ENCODE peak calls at places on chromosomes 11 and 22, in eight cellular contexts. B is upper lobe of right lung, E is tibial artery, Q is coronary artery, O is right lobe of liver, G is A549, L is endothelial cell of umbilical vein, X is mammary epithelial cell. Y is an unnamed sample.

GRCh38 chr11:64148200-64148916 is 17.6 kb downstream of the MACROD1 start:
- DNase-seq in G (peak), O (peak), L (peak), Q (no peak), E (peak), B (peak), X (peak), Y (peak)

GRCh38 chr11:67274768-67275605 is 8.7 kb downstream of the GRK2 start:
- DNase-seq in O (peak), L (no peak), E (peak), B (peak), Q (no peak), X (no peak), G (no peak), Y (no peak)

GRCh38 chr22:20033045-20033706 is 12.3 kb downstream of the TANGO2 start:
- DNase-seq in O (peak), G (no peak), Q (no peak), E (no peak), B (no peak), L (no peak), X (no peak), Y (peak)

GRCh38 chr11:124179311-124179710 is 3.8 kb upstream of the OR10D3 start:
- DNase-seq in Q (no peak), E (no peak), X (no peak), B (no peak), G (no peak), L (no peak), O (no peak), Y (peak)

GRCh38 chr22:26835929-26836528 is 178.6 kb downstream of the MIAT start:
- DNase-seq in E (peak), B (no peak), G (peak), L (peak), X (peak), Q (no peak), O (peak), Y (peak)

GRCh38 chr11:60265373-60266214 is 14.9 kb upstream of the MS4A4A start:
- DNase-seq in E (no peak), L (peak), G (peak), O (no peak), Q (no peak), B (no peak), X (peak), Y (peak)

GRCh38 chr11:57214494-57214893 is 22.6 kb downstream of the APLNR start:
- DNase-seq in L (no peak), X (peak), G (peak), O (no peak), Q (no peak), B (no peak), E (no peak), Y (peak)

GRCh38 chr11:102268083-102268984 is 49.0 kb upstream of the BIRC3 start:
- DNase-seq in O (peak), G (peak), L (peak), B (peak), Q (peak), E (peak), X (peak), Y (peak)

GRCh38 chr11:130145975-130146776 is 13.4 kb upstream of the ST14 start:
- DNase-seq in B (peak), L (peak), X (peak), O (no peak), E (no peak), G (peak), Q (peak), Y (no peak)

GRCh38 chr11:12449961-12450715 is 72.8 kb downstream of the PARVA start:
- DNase-seq in X (peak), L (no peak), B (no peak), O (no peak), Q (no peak), E (no peak), G (no peak), Y (peak)

GRCh38 chr11:60125962-60126585 is 37.6 kb downstream of the MS4A2 start:
- DNase-seq in O (no peak), B (no peak), G (no peak), E (no peak), Q (no peak), L (peak), X (peak), Y (no peak)

GRCh38 chr22:38012604-38013072 is 28.3 kb upstream of the SOX10 start:
- DNase-seq in L (peak), X (no peak), B (no peak), Q (no peak), E (no peak), G (no peak), O (no peak), Y (peak)

GRCh38 chr11:2911088-2912037 is 17.9 kb downstream of the PHLDA2 start:
- DNase-seq in X (peak), B (no peak), L (no peak), O (no peak), G (no peak), Q (no peak), E (no peak), Y (no peak)

GRCh38 chr22:28855355-28856094 is 27.8 kb upstream of the ZNRF3 start:
- DNase-seq in E (peak), Q (no peak), G (peak), O (no peak), X (peak), L (peak), B (no peak), Y (peak)

GRCh38 chr11:46889689-46890475 is 28.5 kb downstream of the LRP4 start:
- DNase-seq in B (no peak), O (peak), Q (no peak), G (peak), L (peak), X (peak), E (peak), Y (peak)

GRCh38 chr11:26191193-26191592 is 140.7 kb upstream of the ANO3 start:
- DNase-seq in O (no peak), X (no peak), Q (no peak), L (no peak), B (no peak), G (no peak), E (no peak), Y (no peak)

GRCh38 chr11:46347637-46348311 is 511 bp downstream of the DGKZ start:
- DNase-seq in Q (no peak), L (no peak), X (no peak), E (no peak), O (peak), G (no peak), B (no peak), Y (no peak)

GRCh38 chr22:44519895-44520294 is 21.9 kb upstream of the RTL6 start:
- DNase-seq in B (no peak), X (no peak), G (no peak), Q (no peak), E (no peak), O (peak), L (no peak), Y (no peak)

GRCh38 chr11:95229199-95230053 is 1.6 kb downstream of the SESN3 start:
- DNase-seq in O (no peak), G (no peak), X (peak), L (peak), E (no peak), B (no peak), Q (no peak), Y (peak)

GRCh38 chr11:66311965-66312548 is 4.8 kb downstream of the CD248 start:
- DNase-seq in G (peak), B (peak), X (peak), O (peak), E (peak), Q (peak), L (peak), Y (peak)

GRCh38 chr11:80084614-80085013 is 643.8 kb upstream of the TENM4 start:
- DNase-seq in G (no peak), E (no peak), L (no peak), X (no peak), B (no peak), O (no peak), Q (no peak), Y (no peak)

GRCh38 chr11:80082386-80082785 is 641.6 kb upstream of the TENM4 start:
- DNase-seq in E (no peak), G (no peak), Q (no peak), O (no peak), L (no peak), B (no peak), X (no peak), Y (no peak)

GRCh38 chr11:80086496-80087055 is 645.7 kb upstream of the TENM4 start:
- DNase-seq in G (no peak), O (no peak), Q (no peak), B (no peak), X (no peak), L (no peak), E (no peak), Y (no peak)

GRCh38 chr11:80085563-80085962 is 644.7 kb upstream of the TENM4 start:
- DNase-seq in G (no peak), E (no peak), L (no peak), X (no peak), O (no peak), B (no peak), Q (no peak), Y (no peak)

DNA sequence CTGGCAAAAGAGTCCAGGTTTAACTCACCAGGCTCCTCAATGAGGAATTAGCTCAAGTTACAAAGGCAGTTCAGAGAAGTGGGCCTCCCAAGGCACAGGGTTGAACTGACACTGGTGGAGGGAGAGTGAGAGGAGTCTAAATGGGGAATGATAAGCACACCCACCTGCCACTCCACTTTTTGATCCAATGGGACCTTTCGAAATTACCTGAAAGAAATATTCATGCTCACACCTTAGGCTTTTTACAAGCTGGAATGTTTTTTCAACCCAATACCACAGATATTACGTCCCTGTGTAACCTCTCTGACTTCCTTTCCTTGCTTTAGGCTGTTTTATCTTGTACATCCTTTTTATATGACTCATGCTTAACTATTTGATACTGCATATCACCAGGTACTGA is 642.7 kb upstream of the TENM4 start:
- DNase-seq in Q (no peak), B (no peak), G (no peak), L (no peak), E (no peak), O (no peak), X (peak), Y (no peak)
- H3K4me3 ChIP-seq in Q (no peak), B (no peak), G (no peak), L (no peak), E (no peak), O (no peak), X (no peak), Y (no peak)

GRCh38 chr11:13486926-13487660 is 8.7 kb downstream of the PTH start:
- DNase-seq in E (no peak), X (no peak), O (peak), B (peak), L (peak), Q (no peak), G (peak), Y (peak)
- TF ChIP-seq CTCF in E (no peak), X (no peak), O (peak), B (peak), L (peak), Q (no peak), G (peak), Y (peak)

DNA sequence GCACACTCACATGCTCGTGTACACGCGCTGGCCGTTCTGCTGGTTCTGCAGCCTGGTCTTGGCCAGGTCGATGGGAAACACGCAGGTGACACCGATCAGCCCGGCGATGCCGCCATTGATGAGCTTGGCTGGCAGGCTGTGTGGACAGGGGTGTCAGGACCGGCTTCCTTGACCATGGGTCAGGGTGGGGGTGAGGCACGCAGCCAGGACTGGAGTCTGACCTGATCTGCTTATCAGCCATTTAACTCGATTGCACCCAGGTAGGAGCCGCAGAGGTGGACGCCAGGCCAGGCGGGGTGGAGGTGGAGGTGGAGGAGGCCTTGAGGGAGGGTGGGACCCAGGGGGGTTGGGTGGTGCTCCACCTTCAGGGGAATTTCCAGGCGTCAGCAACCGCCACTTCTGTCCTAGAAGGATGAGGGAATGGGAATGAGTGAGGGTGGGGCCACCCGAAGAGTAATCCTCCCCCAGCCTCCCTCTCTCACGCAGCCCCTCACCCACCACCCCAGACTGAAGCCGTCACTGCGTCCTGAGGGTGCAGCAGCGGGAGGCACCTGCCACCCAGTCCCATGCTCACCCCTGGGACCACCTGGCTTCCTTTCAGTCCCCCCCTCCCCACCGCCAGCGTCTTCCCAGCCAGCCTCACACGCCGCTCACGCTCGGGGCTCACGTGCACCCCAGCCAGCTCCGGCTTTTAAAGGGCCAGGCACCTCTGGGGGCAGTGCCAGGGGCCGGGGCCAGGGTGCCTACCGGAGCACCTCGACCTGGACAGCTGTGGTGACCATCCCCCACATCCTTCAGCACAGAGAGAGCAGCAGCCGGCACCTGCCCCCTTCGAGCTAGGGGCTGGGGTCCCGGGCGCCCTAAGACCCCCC is 3.1 kb downstream of the SLC25A22 start:
- DNase-seq in E (no peak), X (no peak), O (no peak), L (no peak), Q (no peak), G (no peak), B (no peak), Y (no peak)
- H3K4me3 ChIP-seq in E (peak), X (peak), O (peak), L (no peak), Q (peak), G (no peak), B (peak), Y (peak)

GRCh38 chr11:29159552-29160465 is 857.0 kb downstream of the KCNA4 start:
- DNase-seq in Q (no peak), X (peak), G (peak), L (peak), O (no peak), E (no peak), B (no peak), Y (peak)
- TF ChIP-seq CTCF in Q (peak), X (peak), G (peak), L (peak), O (peak), E (peak), B (peak), Y (peak)

DNA sequence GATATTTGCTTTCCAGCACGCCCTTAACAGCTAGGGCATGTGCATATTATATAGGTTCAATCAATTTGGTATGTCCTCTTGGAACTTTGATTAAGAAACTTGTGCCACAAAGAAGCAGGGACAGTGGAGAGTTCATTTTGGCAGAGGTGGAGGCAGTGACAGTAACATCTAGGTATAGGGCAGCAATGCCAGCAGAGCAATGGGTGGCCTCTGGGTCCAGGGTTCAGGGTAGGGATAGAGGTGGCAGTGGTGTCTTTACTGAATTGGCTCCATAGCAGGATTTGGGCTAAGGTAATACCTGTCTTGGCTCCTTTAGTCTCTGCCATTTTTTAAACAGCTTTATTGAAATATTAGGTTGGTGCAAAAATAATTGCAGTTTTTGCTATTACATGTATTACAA is 24.4 kb upstream of the POLD3 start:
- DNase-seq in L (no peak), G (no peak), Q (no peak), X (no peak), E (no peak), O (peak), B (no peak), Y (no peak)
- H3K4me3 ChIP-seq in L (no peak), G (no peak), Q (no peak), X (no peak), E (no peak), O (no peak), B (no peak), Y (no peak)

GRCh38 chr11:114916406-114916805 is 238.1 kb downstream of the NXPE2 start:
- DNase-seq in E (no peak), X (no peak), L (no peak), G (no peak), O (no peak), B (no peak), Q (no peak), Y (no peak)
- TF ChIP-seq CTCF in E (no peak), X (no peak), L (no peak), G (no peak), O (no peak), B (no peak), Q (no peak), Y (no peak)

DNA sequence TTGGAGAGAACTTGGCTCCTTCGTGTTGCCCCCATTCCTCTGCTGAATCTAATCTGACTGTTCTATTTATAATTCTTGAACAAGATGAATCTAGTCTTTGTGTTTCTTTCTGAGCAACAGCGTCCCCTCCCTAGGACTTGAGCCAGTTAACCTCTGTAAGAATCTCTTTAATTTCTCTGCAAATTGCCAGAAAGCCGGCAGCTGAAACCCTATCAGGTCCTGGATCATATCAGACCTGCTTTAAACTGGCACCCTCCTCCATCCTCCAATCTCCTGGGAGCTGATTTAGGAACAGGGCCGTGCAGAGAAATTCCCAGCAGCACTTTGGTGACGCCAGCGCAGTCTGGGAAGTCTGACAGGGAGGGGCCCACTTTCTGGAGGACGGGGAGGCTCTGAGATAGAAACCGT is 289.2 kb upstream of the SORL1-AS1 start:
- DNase-seq in B (no peak), Q (peak), X (no peak), E (peak), G (no peak), O (no peak), L (no peak), Y (peak)
- H3K4me3 ChIP-seq in B (no peak), Q (peak), X (no peak), E (peak), G (no peak), O (no peak), L (no peak), Y (no peak)

GRCh38 chr22:23282516-23282915 is 102.2 kb downstream of the BCR start:
- DNase-seq in Q (no peak), G (no peak), O (no peak), L (no peak), B (no peak), E (no peak), X (no peak), Y (no peak)

GRCh38 chr22:23282986-23283385 is 102.7 kb downstream of the BCR start:
- DNase-seq in O (no peak), X (no peak), E (no peak), G (no peak), B (no peak), Q (no peak), L (no peak), Y (no peak)

GRCh38 chr22:23281406-23282088 is 101.2 kb downstream of the BCR start:
- DNase-seq in G (peak), Q (peak), L (peak), E (peak), O (peak), X (peak), B (peak), Y (peak)

GRCh38 chr22:23281053-23281405 is 100.7 kb downstream of the BCR start:
- DNase-seq in Q (no peak), B (no peak), G (no peak), O (no peak), L (no peak), X (no peak), E (no peak), Y (no peak)

GRCh38 chr22:23282089-23282501 is 101.8 kb downstream of the BCR start:
- DNase-seq in E (peak), X (peak), B (peak), G (peak), L (peak), Q (peak), O (no peak), Y (peak)
- TF ChIP-seq CTCF in E (no peak), X (no peak), B (peak), G (no peak), L (no peak), Q (no peak), O (no peak), Y (no peak)

Y was measured in fibroblast of the aortic adventitia.